ENCODE peak calls at places on chromosome 19, in six cellular contexts. I is NCI-H1417, H is COR-L47, Q is NCI-H1092, L is non-pigmented ciliary epithelial cell, C is foreskin keratinocyte. J is an unnamed sample.

GRCh38 chr19:10052602-10053360 is 33.3 kb upstream of the SHFL start:
- DNase-seq in I (no peak), H (no peak), Q (no peak), L (no peak), C (peak; percentile 32), J (peak; percentile 37)

GRCh38 chr19:54247106-54247930 is 4.7 kb upstream of the LILRA6 start:
- DNase-seq in I (no peak), H (no peak), Q (no peak), L (no peak), C (no peak), J (no peak)

GRCh38 chr19:1151917-1152601 is 22.0 kb downstream of the SBNO2 start:
- DNase-seq in I (no peak), H (no peak), Q (no peak), L (no peak), C (no peak), J (no peak)

GRCh38 chr19:17496337-17496997 is 15.0 kb upstream of the PGLS start:
- DNase-seq in I (peak; percentile 34), H (peak; percentile 74), Q (peak; percentile 61), L (no peak), C (peak; percentile 44), J (peak; percentile 66)

GRCh38 chr19:51980116-51980736 is 6.4 kb downstream of the ZNF350 start:
- DNase-seq in I (no peak), H (no peak), Q (no peak), L (no peak), C (peak; percentile 34), J (no peak)

GRCh38 chr19:35164418-35164817 is 9.9 kb downstream of the FXYD5 start:
- DNase-seq in I (no peak), H (no peak), Q (no peak), L (no peak), C (no peak), J (no peak)

GRCh38 chr19:6457958-6458694 is 1.5 kb downstream of the SLC25A23 start:
- DNase-seq in I (no peak), H (no peak), Q (no peak), L (no peak), C (no peak), J (no peak)

GRCh38 chr19:41993612-41994483 is at the start of gene ATP1A3:
- DNase-seq in I (peak; percentile 86), H (peak; percentile 65), Q (peak; percentile 29), L (no peak), C (peak; percentile 15), J (peak; percentile 92)

GRCh38 chr19:41844601-41845000 is at the start of gene LYPD4:
- DNase-seq in I (no peak), H (no peak), Q (no peak), L (no peak), C (no peak), J (no peak)

GRCh38 chr19:46579286-46579944 is 21.7 kb upstream of the CALM3 start:
- DNase-seq in I (no peak), H (no peak), Q (no peak), L (no peak), C (no peak), J (peak; percentile 5)

GRCh38 chr19:40438284-40438683 is 5.9 kb downstream of the SERTAD3 start:
- DNase-seq in I (no peak), H (no peak), Q (no peak), L (no peak), C (no peak), J (no peak)

GRCh38 chr19:11435833-11436313 is 438 bp downstream of the PRKCSH start:
- DNase-seq in I (peak; percentile 78), H (no peak), Q (no peak), L (no peak), C (no peak), J (peak; percentile 43)

GRCh38 chr19:2327773-2328400 is 499 bp downstream of the LSM7 start:
- DNase-seq in I (peak; percentile 80), H (peak; percentile 58), Q (no peak), L (peak; percentile 79), C (peak; percentile 80), J (peak; percentile 65)

GRCh38 chr19:10006752-10007323 is 3.5 kb downstream of the COL5A3 start:
- DNase-seq in I (no peak), H (no peak), Q (no peak), L (no peak), C (no peak), J (no peak)

GRCh38 chr19:48997972-48998371 is 4.3 kb downstream of the RUVBL2 start:
- DNase-seq in I (no peak), H (no peak), Q (peak; percentile 9), L (no peak), C (no peak), J (no peak)

GRCh38 chr19:5823579-5824281 is 15.8 kb downstream of the FUT6 start:
- DNase-seq in I (no peak), H (no peak), Q (no peak), L (no peak), C (no peak), J (no peak)

GRCh38 chr19:43425567-43426392 is 11.1 kb downstream of the TEX101 start:
- DNase-seq in I (no peak), H (peak; percentile 73), Q (peak; percentile 46), L (no peak), C (peak; percentile 35), J (no peak)

GRCh38 chr19:48244289-48244688 is 11.4 kb downstream of the CARD8 start:
- DNase-seq in I (no peak), H (no peak), Q (no peak), L (no peak), C (peak; percentile 11), J (no peak)

GRCh38 chr19:55549500-55550320 is 4.4 kb upstream of the SBK3 start:
- DNase-seq in I (peak; percentile 71), H (no peak), Q (no peak), L (peak; percentile 63), C (peak; percentile 26), J (peak; percentile 76)

GRCh38 chr19:43784251-43784980 is 3.6 kb upstream of the KCNN4 start:
- DNase-seq in I (no peak), H (no peak), Q (no peak), L (peak; percentile 66), C (peak; percentile 78), J (peak; percentile 92)

GRCh38 chr19:1261512-1261862 is 7.6 kb upstream of the CIRBP start:
- DNase-seq in I (no peak), H (peak; percentile 43), Q (no peak), L (no peak), C (no peak), J (no peak)

GRCh38 chr19:38213911-38214625 is 10.0 kb downstream of the DPF1 start:
- DNase-seq in I (no peak), H (no peak), Q (no peak), L (peak; percentile 24), C (peak; percentile 58), J (no peak)